ENCODE peak calls at places on chromosome 22, in nine cellular contexts. N, T, Z, S, I, Y, V, P and K are unnamed samples.

GRCh38 chr22:20086101-20086599 is 6.1 kb downstream of the DGCR8 start:
- DNase-seq in N (no peak), T (no peak), Z (no peak), S (no peak), I (no peak), Y (peak; percentile 44), V (no peak), P (no peak), K (no peak)

GRCh38 chr22:25448435-25449051 is 115.9 kb upstream of the GRK3 start:
- DNase-seq in N (peak; percentile 24), T (peak; percentile 17), Z (peak; percentile 28), S (no peak), I (peak; percentile 12), Y (no peak), V (peak; percentile 60), P (no peak), K (no peak)

GRCh38 chr22:41028841-41029240 is 63.6 kb upstream of the EP300 start:
- DNase-seq in N (peak; percentile 93), T (no peak), Z (no peak), S (no peak), I (peak; percentile 91), Y (no peak), V (peak; percentile 92), P (no peak), K (no peak)

GRCh38 chr22:46674367-46674781 is 54.2 kb downstream of the GRAMD4 start:
- DNase-seq in N (no peak), T (no peak), Z (no peak), S (no peak), I (no peak), Y (peak; percentile 85), V (no peak), P (peak; percentile 82), K (peak; percentile 96)

GRCh38 chr22:32836286-32836859 is 34.9 kb downstream of the TIMP3 start:
- DNase-seq in N (peak; percentile 31), T (peak; percentile 6), Z (peak; percentile 45), S (no peak), I (no peak), Y (no peak), V (no peak), P (no peak), K (no peak)

GRCh38 chr22:20750461-20751184 is 23.3 kb upstream of the SERPIND1 start:
- DNase-seq in N (peak; percentile 84), T (no peak), Z (no peak), S (peak; percentile 50), I (peak; percentile 82), Y (peak; percentile 85), V (peak; percentile 82), P (no peak), K (no peak)

GRCh38 chr22:40238425-40239344 is 61.0 kb downstream of the TNRC6B start:
- DNase-seq in N (peak; percentile 84), T (no peak), Z (no peak), S (no peak), I (peak; percentile 87), Y (no peak), V (peak; percentile 79), P (no peak), K (no peak)

GRCh38 chr22:32649515-32650200 is 151.8 kb upstream of the TIMP3 start:
- DNase-seq in N (no peak), T (no peak), Z (no peak), S (no peak), I (no peak), Y (no peak), V (peak; percentile 90), P (no peak), K (no peak)

GRCh38 chr22:46578251-46578823 is 40.9 kb upstream of the CELSR1 start:
- DNase-seq in N (no peak), T (no peak), Z (no peak), S (no peak), I (no peak), Y (peak; percentile 73), V (no peak), P (no peak), K (no peak)

GRCh38 chr22:19800761-19801244 is 40.2 kb downstream of the TBX1 start:
- DNase-seq in N (peak; percentile 30), T (no peak), Z (peak; percentile 58), S (no peak), I (no peak), Y (no peak), V (peak; percentile 26), P (no peak), K (no peak)

GRCh38 chr22:47565607-47566006 is 803.2 kb downstream of the TBC1D22A start:
- DNase-seq in N (no peak), T (no peak), Z (no peak), S (no peak), I (no peak), Y (no peak), V (no peak), P (no peak), K (no peak)

GRCh38 chr22:48709453-48709852 is 1118.2 kb downstream of the BRD1 start:
- DNase-seq in N (no peak), T (no peak), Z (no peak), S (no peak), I (no peak), Y (peak; percentile 51), V (no peak), P (no peak), K (no peak)

GRCh38 chr22:19440411-19441195 is 6.9 kb downstream of the C22orf39 start:
- DNase-seq in N (no peak), T (no peak), Z (no peak), S (no peak), I (no peak), Y (no peak), V (no peak), P (no peak), K (no peak)

GRCh38 chr22:29269230-29269604 is 1.1 kb downstream of the EWSR1 start:
- DNase-seq in N (peak; percentile 25), T (no peak), Z (no peak), S (no peak), I (peak; percentile 23), Y (no peak), V (no peak), P (no peak), K (no peak)

GRCh38 chr22:39296981-39297489 is 22.4 kb downstream of the RPL3 start:
- DNase-seq in N (peak; percentile 58), T (no peak), Z (no peak), S (no peak), I (no peak), Y (no peak), V (no peak), P (no peak), K (no peak)

GRCh38 chr22:30861688-30862552 is 106.7 kb downstream of the MORC2 start:
- DNase-seq in N (no peak), T (no peak), Z (no peak), S (peak; percentile 6), I (no peak), Y (peak; percentile 42), V (no peak), P (no peak), K (no peak)
- H3K4me3 ChIP-seq in N (no peak overlapping the region), T (no peak overlapping the region), Z (no peak overlapping the region), S (no peak overlapping the region), I (no peak overlapping the region), Y (no peak overlapping the region), V (no peak overlapping the region), P (no peak overlapping the region), K (no peak overlapping the region)

GRCh38 chr22:36808611-36809344 is 8.1 kb downstream of the PVALB start:
- DNase-seq in N (no peak), T (no peak), Z (no peak), S (no peak), I (no peak), Y (no peak), V (no peak), P (no peak), K (peak; percentile 20)

GRCh38 chr22:36807627-36808026 is 9.2 kb downstream of the PVALB start:
- DNase-seq in N (peak; percentile 5), T (no peak), Z (peak; percentile 38), S (no peak), I (no peak), Y (no peak), V (no peak), P (no peak), K (no peak)

GRCh38 chr22:36809351-36809750 is 7.5 kb downstream of the PVALB start:
- DNase-seq in N (no peak), T (no peak), Z (no peak), S (no peak), I (no peak), Y (no peak), V (no peak), P (no peak), K (no peak)

GRCh38 chr22:36814796-36815195 is 2.0 kb downstream of the PVALB start:
- DNase-seq in N (no peak), T (no peak), Z (no peak), S (no peak), I (no peak), Y (no peak), V (no peak), P (no peak), K (no peak)

DNA sequence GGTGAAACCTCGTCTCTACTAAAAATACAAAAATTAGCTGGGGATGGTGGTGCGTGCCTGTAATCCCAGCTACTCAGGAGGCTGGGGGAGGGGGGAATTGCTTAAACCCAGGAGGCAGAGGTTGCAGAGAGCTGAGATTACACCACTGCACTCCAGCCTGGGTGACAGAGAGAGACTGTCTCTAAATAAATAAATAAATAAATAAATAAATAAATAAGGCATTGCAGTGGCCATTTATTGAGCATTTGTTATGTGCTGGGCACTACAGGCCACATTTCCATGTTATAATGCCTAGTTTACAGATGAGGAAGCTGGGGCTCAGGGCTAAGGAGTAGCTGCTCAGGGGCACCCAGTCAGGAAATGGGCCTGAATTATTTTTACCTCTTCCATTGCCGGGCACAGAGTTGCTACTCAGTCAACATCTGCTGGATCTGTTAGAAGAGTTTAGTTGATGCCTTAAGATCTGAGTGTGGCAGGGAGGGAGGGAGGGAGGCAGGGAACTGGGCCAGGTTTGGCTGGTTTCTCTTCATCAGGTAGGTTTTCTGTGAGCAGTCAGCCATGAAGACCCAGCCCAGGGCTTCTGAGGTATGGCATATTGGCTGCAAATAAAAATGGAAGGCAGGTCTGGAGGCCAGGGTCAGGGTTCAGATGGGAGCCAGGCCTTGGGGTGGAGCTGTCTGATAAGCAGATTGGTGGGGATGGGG is 5.6 kb downstream of the PVALB start:
- DNase-seq in N (no peak), T (no peak), Z (no peak), S (no peak), I (no peak), Y (no peak), V (no peak), P (no peak), K (no peak)
- H3K27me3 ChIP-seq in N (peaks cover 30% of the 10 kb centered on the region), T (peaks cover 35% of the 10 kb centered on the region), Z (peaks cover 37% of the 10 kb centered on the region), S (no peaks in the 10 kb centered on the region), I (peaks cover 12% of the 10 kb centered on the region), Y (no peaks in the 10 kb centered on the region), V (peaks cover 39% of the 10 kb centered on the region), P (peaks cover 7% of the 10 kb centered on the region), K (peaks cover 3% of the 10 kb centered on the region)

GRCh38 chr22:26489447-26490036 is 5.9 kb downstream of the SRRD start:
- DNase-seq in N (no peak), T (no peak), Z (no peak), S (no peak), I (no peak), Y (no peak), V (no peak), P (no peak), K (no peak)
- H3K4me1 ChIP-seq in N (peaks cover 2% of the 10 kb centered on the region), T (peaks cover 7% of the 10 kb centered on the region), Z (peaks cover 6% of the 10 kb centered on the region), S (peaks cover 2% of the 10 kb centered on the region), I (peaks cover 28% of the 10 kb centered on the region), Y (peaks cover 4% of the 10 kb centered on the region), V (peaks cover 20% of the 10 kb centered on the region), P (peaks cover 6% of the 10 kb centered on the region), K (peaks cover 8% of the 10 kb centered on the region)

DNA sequence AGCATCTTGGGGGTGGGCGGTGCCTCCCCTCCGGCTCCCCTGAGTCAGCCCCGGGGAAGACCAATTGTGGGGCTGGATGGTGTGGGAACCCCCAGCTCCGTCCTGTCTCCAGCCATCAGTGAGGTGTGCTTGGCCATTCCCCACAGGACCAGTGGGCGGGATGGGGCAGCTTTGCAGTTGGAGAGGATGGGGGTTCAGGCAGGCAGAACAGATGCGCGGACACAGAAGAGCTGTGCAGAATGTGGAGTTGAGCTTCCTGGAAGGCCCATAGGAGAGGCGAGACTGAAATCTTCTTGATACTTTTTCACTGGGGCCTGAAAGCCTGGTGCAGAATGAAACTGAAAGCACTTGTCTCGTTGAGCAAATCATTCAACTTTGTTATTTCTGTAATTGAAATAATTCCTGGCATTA is 23.8 kb downstream of the PARVB start:
- DNase-seq in N (no peak), T (no peak), Z (no peak), S (no peak), I (no peak), Y (no peak), V (no peak), P (no peak), K (no peak)
- H3K4me3 ChIP-seq in N (no peak overlapping the region), T (no peak overlapping the region), Z (no peak overlapping the region), S (no peak overlapping the region), I (no peak overlapping the region), Y (no peak overlapping the region), V (no peak overlapping the region), P (no peak overlapping the region), K (no peak overlapping the region)